ENCODE peak calls at places on chromosomes 11 and 22, in four cellular contexts. L, V, Q and W are unnamed samples.

GRCh38 chr11:469684-470667 is 19.9 kb downstream of the PTDSS2 start:
- DNase-seq in Q (no peak), V (peak; percentile 89), L (peak; percentile 79), W (no peak)

GRCh38 chr22:40116496-40117200 is 61.1 kb upstream of the TNRC6B start:
- DNase-seq in Q (no peak), V (no peak), L (no peak), W (no peak)

GRCh38 chr11:86592659-86593451 is 79.6 kb downstream of the ME3 start:
- DNase-seq in Q (peak; percentile 66), L (no peak), V (no peak), W (no peak)

GRCh38 chr11:122863704-122864326 is 18.7 kb upstream of the JHY start:
- DNase-seq in V (no peak), L (peak; percentile 42), Q (peak; percentile 24), W (no peak)

GRCh38 chr11:77109236-77110019 is 6.8 kb downstream of the OMP start:
- DNase-seq in V (no peak), Q (peak; percentile 96), L (peak; percentile 15), W (no peak)

GRCh38 chr22:20238567-20239062 is 29.5 kb downstream of the RTN4R start:
- DNase-seq in L (peak; percentile 31), V (no peak), Q (peak; percentile 68), W (peak; percentile 65)

GRCh38 chr11:63520606-63521170 is 14.8 kb downstream of the LGALS12 start:
- DNase-seq in L (no peak), Q (no peak), V (no peak), W (no peak)

GRCh38 chr22:32487021-32487420 is 12.4 kb downstream of the FBXO7 start:
- DNase-seq in Q (no peak), L (peak; percentile 30), V (no peak), W (no peak)

GRCh38 chr11:67045314-67045713 is 11.3 kb upstream of the RHOD start:
- DNase-seq in L (peak; percentile 56), Q (no peak), V (no peak), W (no peak)

GRCh38 chr11:80320226-80320625 is 879.4 kb upstream of the TENM4 start:
- DNase-seq in Q (no peak), L (no peak), V (no peak), W (no peak)

GRCh38 chr22:46054091-46054877 is 77.3 kb upstream of the WNT7B start:
- DNase-seq in Q (no peak), V (peak; percentile 92), L (peak; percentile 77), W (no peak)

GRCh38 chr22:28222066-28222465 is 303.0 kb upstream of the PITPNB start:
- DNase-seq in Q (no peak), L (no peak), V (no peak), W (no peak)

GRCh38 chr11:130726234-130726559 is 190.1 kb downstream of the SNX19 start:
- DNase-seq in L (no peak), Q (no peak), V (no peak), W (no peak)

GRCh38 chr11:73538381-73538872 is 59.5 kb downstream of the FAM168A start:
- DNase-seq in V (no peak), L (no peak), Q (no peak), W (no peak)

GRCh38 chr22:43094551-43094950 is 5.4 kb upstream of the TTLL1 start:
- DNase-seq in L (no peak), Q (no peak), V (no peak), W (no peak)

GRCh38 chr22:38250642-38251354 is 22.0 kb downstream of the TMEM184B start:
- DNase-seq in L (no peak), V (no peak), Q (no peak), W (no peak)

GRCh38 chr11:133718831-133719230 is 126.5 kb downstream of the SPATA19 start:
- DNase-seq in L (no peak), V (no peak), Q (no peak), W (no peak)